ENCODE peak calls at places on chromosomes 5 and 9, in six cellular contexts. E, J, C, Q, Y and I are unnamed samples.

GRCh38 chr9:128072144-128073021 is 4.4 kb downstream of the SLC25A25 start:
- DNase-seq in E (peak), J (no peak), C (no peak), Q (peak), Y (no peak), I (no peak)

GRCh38 chr9:1726993-1727759 is 288.0 kb upstream of the SMARCA2 start:
- DNase-seq in E (no peak), J (no peak), C (peak), Q (no peak), Y (peak), I (peak)

GRCh38 chr9:37333288-37333687 is 89.2 kb upstream of the GRHPR start:
- DNase-seq in E (no peak), J (no peak), C (peak), Q (no peak), Y (no peak), I (peak)

GRCh38 chr5:97550164-97550563 is 367.1 kb upstream of the RIOK2 start:
- DNase-seq in E (no peak), J (no peak), C (peak), Q (no peak), Y (no peak), I (peak)

GRCh38 chr9:27194401-27195091 is 85.5 kb downstream of the TEK start:
- DNase-seq in E (no peak), J (no peak), C (no peak), Q (no peak), Y (no peak), I (peak)

GRCh38 chr9:114386886-114387677 is 700 bp downstream of the AKNA start:
- DNase-seq in E (no peak), J (no peak), C (no peak), Q (no peak), Y (no peak), I (no peak)

GRCh38 chr9:133954862-133955529 is 37.1 kb downstream of the VAV2 start:
- DNase-seq in E (no peak), J (no peak), C (no peak), Q (no peak), Y (no peak), I (no peak)

GRCh38 chr9:26725573-26725972 is 167.0 kb downstream of the CAAP1 start:
- DNase-seq in E (no peak), J (no peak), C (no peak), Q (no peak), Y (no peak), I (no peak)

GRCh38 chr5:123090641-123091257 is 1.7 kb downstream of the PRDM6 start:
- DNase-seq in E (no peak), J (no peak), C (peak), Q (no peak), Y (no peak), I (peak)

GRCh38 chr5:58912102-58912501 is 329.2 kb downstream of the RAB3C start:
- DNase-seq in E (no peak), J (no peak), C (no peak), Q (no peak), Y (no peak), I (no peak)

GRCh38 chr5:134536876-134537275 is 11.4 kb downstream of the JADE2 start:
- DNase-seq in E (no peak), J (no peak), C (no peak), Q (no peak), Y (no peak), I (no peak)

GRCh38 chr9:137705443-137705863 is 86.6 kb downstream of the EHMT1 start:
- DNase-seq in E (no peak), J (peak), C (no peak), Q (no peak), Y (no peak), I (no peak)

GRCh38 chr5:132083065-132083678 is 9.6 kb downstream of the CSF2 start:
- DNase-seq in E (no peak), J (no peak), C (no peak), Q (no peak), Y (no peak), I (no peak)

GRCh38 chr5:4116834-4117233 is 521.2 kb downstream of the IRX1 start:
- DNase-seq in E (no peak), J (no peak), C (no peak), Q (no peak), Y (no peak), I (no peak)

GRCh38 chr5:150142800-150143724 is 12.6 kb downstream of the PDGFRB start:
- DNase-seq in E (no peak), J (no peak), C (no peak), Q (no peak), Y (no peak), I (no peak)

GRCh38 chr5:14547660-14548059 is 33.9 kb upstream of the OTULINL start:
- DNase-seq in E (no peak), J (no peak), C (no peak), Q (no peak), Y (no peak), I (no peak)

GRCh38 chr9:68704804-68705635 is at the start of gene PIP5K1B:
- DNase-seq in E (peak), J (peak), C (peak), Q (peak), Y (peak), I (peak)

GRCh38 chr5:31854625-31855526 is 215.9 kb downstream of the PDZD2 start:
- DNase-seq in E (no peak), J (no peak), C (peak), Q (peak), Y (peak), I (peak)

GRCh38 chr9:112097712-112098688 is 77.1 kb downstream of the SUSD1 start:
- DNase-seq in E (peak), J (peak), C (peak), Q (peak), Y (peak), I (peak)

GRCh38 chr9:114911167-114911821 is 19.1 kb downstream of the TNFSF8 start:
- DNase-seq in E (no peak), J (no peak), C (peak), Q (peak), Y (peak), I (peak)

GRCh38 chr9:32524558-32525461 is 1.2 kb downstream of the RIGI start:
- DNase-seq in E (no peak), J (no peak), C (peak), Q (no peak), Y (peak), I (peak)

GRCh38 chr9:137694962-137695875 is 76.4 kb downstream of the EHMT1 start:
- DNase-seq in E (no peak), J (no peak), C (peak), Q (no peak), Y (peak), I (peak)

GRCh38 chr9:96553070-96553469 is 66.6 kb downstream of the CDC14B start:
- DNase-seq in E (no peak), J (no peak), C (no peak), Q (no peak), Y (no peak), I (no peak)

GRCh38 chr5:145160679-145161078 is 674.5 kb downstream of the PRELID2 start:
- DNase-seq in E (no peak), J (no peak), C (no peak), Q (no peak), Y (no peak), I (peak)

GRCh38 chr9:131237931-131238401 is 38.3 kb downstream of the FAM78A start:
- DNase-seq in E (no peak), J (peak), C (peak), Q (no peak), Y (peak), I (peak)

GRCh38 chr5:98110270-98110669 is 663.2 kb upstream of the RGMB start:
- DNase-seq in E (no peak), J (no peak), C (no peak), Q (no peak), Y (no peak), I (no peak)

GRCh38 chr9:87278971-87279731 is 218.5 kb upstream of the DAPK1 start:
- DNase-seq in E (no peak), J (no peak), C (no peak), Q (no peak), Y (no peak), I (no peak)

GRCh38 chr5:1159341-1159675 is 42.1 kb upstream of the SLC6A19 start:
- DNase-seq in E (no peak), J (no peak), C (no peak), Q (no peak), Y (no peak), I (no peak)

GRCh38 chr5:131541071-131541470 is 94.0 kb downstream of the RAPGEF6 start:
- DNase-seq in E (no peak), J (no peak), C (no peak), Q (no peak), Y (no peak), I (no peak)

GRCh38 chr9:121773954-121774714 is 122.7 kb downstream of the DAB2IP start:
- DNase-seq in E (no peak), J (no peak), C (no peak), Q (no peak), Y (no peak), I (no peak)

GRCh38 chr9:33510264-33511183 is 13.5 kb upstream of the ANKRD18B start:
- DNase-seq in E (no peak), J (no peak), C (peak), Q (peak), Y (peak), I (peak)

GRCh38 chr9:124869986-124870560 is 8.1 kb downstream of the ARPC5L start:
- DNase-seq in E (no peak), J (peak), C (no peak), Q (no peak), Y (no peak), I (no peak)

GRCh38 chr5:146878471-146879172 is at the start of gene PPP2R2B:
- DNase-seq in E (no peak), J (no peak), C (peak), Q (peak), Y (no peak), I (peak)

GRCh38 chr9:135508211-135508820 is 7.8 kb downstream of the MRPS2 start:
- DNase-seq in E (no peak), J (no peak), C (no peak), Q (no peak), Y (no peak), I (no peak)

GRCh38 chr5:30040483-30041116 is 1152.9 kb upstream of the CDH6 start:
- DNase-seq in E (peak), J (no peak), C (peak), Q (peak), Y (peak), I (peak)

GRCh38 chr9:123120953-123121352 is 87.5 kb downstream of the GPR21 start:
- DNase-seq in E (no peak), J (no peak), C (no peak), Q (no peak), Y (no peak), I (no peak)

GRCh38 chr9:121360975-121361374 is 9.1 kb downstream of the STOM start:
- DNase-seq in E (no peak), J (no peak), C (no peak), Q (no peak), Y (no peak), I (no peak)

GRCh38 chr9:120212853-120213200 is 367.1 kb downstream of the CDK5RAP2 start:
- DNase-seq in E (no peak), J (no peak), C (no peak), Q (no peak), Y (no peak), I (no peak)